ENCODE peak calls at places on chromosomes 16 and 17, in six cellular contexts. Q is effector memory CD4-positive, alpha-beta T cell; Z is WERI-Rb-1; J is GM23248; O is H1; R is psoas muscle. C is an unnamed sample.

GRCh38 chr16:48340054-48340453 is 45.2 kb downstream of the SIAH1 start:
- DNase-seq in O (no peak), Z (no peak), R (no peak), Q (no peak), J (no peak), C (no peak)

GRCh38 chr17:30550512-30551273 is 73.5 kb downstream of the GOSR1 start:
- DNase-seq in Q (no peak), Z (no peak), R (no peak), J (peak), O (peak), C (no peak)

GRCh38 chr17:28174352-28175046 is 132.0 kb downstream of the NLK start:
- DNase-seq in O (no peak), Q (no peak), R (no peak), Z (no peak), J (no peak), C (no peak)

GRCh38 chr17:2023692-2024571 is 1.2 kb downstream of the RTN4RL1 start:
- DNase-seq in R (peak), O (peak), Z (peak), Q (no peak), J (peak), C (no peak)

GRCh38 chr17:12510535-12510934 is 155.2 kb upstream of the MYOCD start:
- DNase-seq in Q (no peak), O (no peak), J (peak), R (no peak), Z (no peak), C (no peak)

GRCh38 chr17:67542219-67543114 is 165.4 kb downstream of the PITPNC1 start:
- DNase-seq in Q (no peak), O (peak), J (no peak), Z (no peak), R (no peak), C (no peak)

GRCh38 chr17:30332057-30332542 is 1.8 kb downstream of the TMIGD1 start:
- DNase-seq in R (no peak), J (peak), Z (no peak), O (no peak), Q (peak), C (peak)

GRCh38 chr16:87822571-87822970 is 46.7 kb downstream of the SLC7A5 start:
- DNase-seq in R (no peak), Z (peak), O (no peak), J (no peak), Q (no peak), C (no peak)

GRCh38 chr17:6755731-6756184 is at the start of gene XAF1:
- DNase-seq in R (peak), J (peak), Q (peak), O (no peak), Z (no peak), C (no peak)

GRCh38 chr17:46266656-46267544 is 28.0 kb upstream of the LRRC37A start:
- DNase-seq in R (peak), J (peak), Q (peak), Z (peak), O (peak), C (no peak)

GRCh38 chr17:77526728-77527355 is 386.1 kb downstream of the SEC14L1 start:
- DNase-seq in Z (peak), R (peak), O (no peak), Q (no peak), J (no peak), C (no peak)

GRCh38 chr16:53089434-53090270 is 34.9 kb downstream of the CHD9 start:
- DNase-seq in J (peak), O (no peak), R (no peak), Q (no peak), Z (no peak), C (no peak)

GRCh38 chr16:85574672-85575475 is 38.2 kb upstream of the GSE1 start:
- DNase-seq in Q (no peak), Z (peak), R (no peak), J (no peak), O (no peak), C (no peak)

GRCh38 chr16:749010-749409 is 8.2 kb upstream of the CIAO3 start:
- DNase-seq in Q (no peak), Z (no peak), J (peak), R (no peak), O (no peak), C (no peak)

GRCh38 chr16:51116353-51116752 is 34.7 kb downstream of the SALL1 start:
- DNase-seq in R (no peak), J (no peak), Z (no peak), O (no peak), Q (no peak), C (no peak)

GRCh38 chr16:51114369-51114768 is 36.7 kb downstream of the SALL1 start:
- DNase-seq in O (no peak), Q (no peak), R (no peak), J (no peak), Z (no peak), C (no peak)

GRCh38 chr16:51112311-51112710 is 38.8 kb downstream of the SALL1 start:
- DNase-seq in Q (no peak), Z (no peak), J (no peak), O (no peak), R (no peak), C (no peak)

GRCh38 chr16:51110618-51111234 is 40.3 kb downstream of the SALL1 start:
- DNase-seq in Q (no peak), J (no peak), R (no peak), Z (no peak), O (no peak), C (no peak)

DNA sequence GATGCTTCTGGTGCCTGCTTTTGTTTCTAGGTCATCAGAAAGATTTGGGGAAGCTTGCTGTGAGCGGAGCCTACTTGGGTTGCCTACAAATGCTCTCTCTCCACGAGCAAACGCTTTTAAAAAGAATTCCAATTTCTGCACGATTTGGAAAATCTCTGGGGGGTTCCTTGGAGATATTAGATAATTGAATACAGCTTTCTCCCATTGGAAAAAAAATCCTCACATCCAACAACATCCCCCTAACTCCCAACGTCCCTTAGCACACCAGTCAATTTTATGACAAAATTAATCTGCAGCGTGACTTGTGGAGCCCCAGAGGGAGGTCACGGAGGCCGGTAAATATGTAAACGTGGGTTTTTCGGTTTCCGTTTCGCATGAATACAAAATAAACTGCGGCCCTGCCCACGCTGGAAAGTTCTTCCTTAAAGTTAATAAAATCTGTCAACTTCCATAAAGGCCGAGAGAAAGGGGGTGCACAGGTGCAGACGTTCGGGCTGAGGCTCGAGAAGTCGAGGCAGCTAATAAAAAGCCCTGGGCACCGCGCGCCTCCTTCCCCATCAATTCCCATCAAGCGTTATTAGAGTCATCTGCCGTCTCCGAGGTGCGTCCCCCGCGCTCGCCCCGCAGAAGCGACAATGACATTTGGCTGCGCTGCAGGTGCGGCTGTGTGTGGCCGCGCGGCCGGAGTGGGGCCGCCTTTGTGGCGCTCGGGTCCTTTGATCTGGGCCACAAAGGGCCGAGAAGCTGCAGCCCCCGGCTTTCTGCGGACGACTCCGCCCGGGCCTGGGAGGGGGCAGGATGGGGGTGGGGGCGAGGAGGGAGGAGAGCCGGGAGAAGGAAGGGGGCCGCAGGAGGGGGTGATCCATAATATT is 37.6 kb downstream of the SALL1 start:
- DNase-seq in J (no peak), O (no peak), Z (no peak), Q (no peak), R (no peak), C (no peak)
- H3K4me3 ChIP-seq in J (peak), O (no peak), Z (no peak), Q (no peak), R (no peak), C (peak)

GRCh38 chr16:12801511-12802042 is 2.1 kb downstream of the CPPED1 start:
- DNase-seq in R (no peak), Q (no peak), J (peak), O (no peak), Z (no peak), C (peak)
- H3K4me3 ChIP-seq in R (no peak), Q (no peak), J (peak), O (no peak), Z (no peak), C (peak)

DNA sequence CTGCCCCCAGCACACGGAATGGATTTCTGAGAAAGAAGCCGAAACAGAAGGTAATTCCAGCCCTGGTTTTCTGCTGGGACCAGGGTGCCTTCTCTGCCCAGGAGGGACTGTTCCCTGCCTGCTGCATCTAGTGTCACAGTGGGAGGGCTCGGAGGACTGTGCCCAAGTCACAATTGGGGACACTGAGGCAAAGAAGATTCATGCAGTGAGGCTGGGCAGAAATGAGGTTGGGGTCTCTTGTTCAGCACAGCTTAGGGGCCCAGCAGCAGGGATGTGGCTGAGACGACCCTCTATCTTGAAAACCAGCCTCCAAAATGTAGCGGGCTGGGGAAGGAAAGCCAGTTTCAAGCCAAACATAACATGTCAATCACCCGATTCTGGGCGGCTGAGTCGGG is 592 bp downstream of the IL21R start:
- DNase-seq in J (no peak), R (no peak), Q (no peak), O (no peak), Z (no peak), C (no peak)
- H3K4me3 ChIP-seq in J (peak), R (peak), Q (peak), O (no peak), Z (no peak), C (no peak)

DNA sequence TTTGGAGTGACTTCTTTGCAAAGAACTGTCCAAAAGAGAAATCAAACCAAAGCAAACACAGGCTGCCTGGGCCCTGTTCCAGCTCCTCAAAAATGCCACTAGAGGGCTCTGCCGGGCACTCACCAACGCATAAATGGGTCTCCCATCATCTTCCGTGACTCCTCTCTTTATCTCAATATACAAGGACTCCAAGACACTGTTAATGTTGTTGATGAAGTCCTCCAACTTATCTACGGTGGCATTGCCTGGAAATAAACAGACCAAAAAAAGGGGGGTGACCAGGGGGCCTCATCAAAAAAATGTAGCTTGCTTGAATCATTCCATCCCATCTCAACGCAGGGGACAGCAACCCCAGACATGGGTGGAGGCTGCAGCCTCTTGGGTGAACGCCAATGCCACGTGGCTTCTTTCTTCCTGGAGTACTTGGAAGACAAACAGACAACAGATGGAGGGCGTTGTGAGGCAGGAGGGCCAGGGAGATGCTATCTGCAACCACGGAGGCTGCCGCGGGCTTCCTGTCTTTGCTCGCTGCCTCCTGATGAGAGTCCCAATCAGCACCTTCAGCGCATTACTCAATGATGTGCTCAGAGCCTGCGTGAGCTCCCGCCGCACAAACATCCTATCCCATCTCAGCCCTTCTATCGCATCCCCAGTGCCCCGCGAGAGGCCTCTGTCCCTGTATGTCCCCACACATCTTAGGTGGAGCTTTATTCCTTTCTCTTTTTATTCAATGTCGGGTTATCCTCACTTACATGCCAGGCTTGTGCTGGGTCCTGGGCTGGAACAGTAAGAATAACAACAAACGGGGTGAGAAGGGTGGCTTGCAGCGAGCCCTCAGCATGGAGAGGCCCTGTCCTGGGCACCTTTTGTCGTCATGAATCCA is 32.0 kb downstream of the KDM8 start:
- DNase-seq in Q (peak), J (peak), R (peak), Z (peak), O (no peak), C (no peak)
- H3K4me3 ChIP-seq in Q (no peak), J (peak), R (no peak), Z (no peak), O (no peak), C (no peak)

GRCh38 chr17:78986048-78986648 is 6.4 kb upstream of the LGALS3BP start:
- DNase-seq in Z (no peak), J (peak), R (peak), O (no peak), Q (no peak), C (no peak)
- H3K4me3 ChIP-seq in Z (no peak), J (peak), R (peak), O (no peak), Q (no peak), C (peak)

GRCh38 chr17:47953945-47954344 is 3.7 kb downstream of the PRR15L start:
- DNase-seq in J (no peak), Z (no peak), Q (no peak), R (no peak), O (no peak), C (no peak)

GRCh38 chr17:47957591-47958490 is at the start of gene PRR15L:
- DNase-seq in Z (no peak), J (no peak), O (peak), R (no peak), Q (no peak), C (no peak)

GRCh38 chr17:47956818-47957590 is 679 bp downstream of the PRR15L start:
- DNase-seq in J (peak), Q (no peak), O (no peak), R (no peak), Z (no peak), C (no peak)

GRCh38 chr17:47952181-47953021 is 5.3 kb downstream of the PRR15L start:
- DNase-seq in O (no peak), Q (no peak), Z (no peak), J (no peak), R (no peak), C (no peak)

DNA sequence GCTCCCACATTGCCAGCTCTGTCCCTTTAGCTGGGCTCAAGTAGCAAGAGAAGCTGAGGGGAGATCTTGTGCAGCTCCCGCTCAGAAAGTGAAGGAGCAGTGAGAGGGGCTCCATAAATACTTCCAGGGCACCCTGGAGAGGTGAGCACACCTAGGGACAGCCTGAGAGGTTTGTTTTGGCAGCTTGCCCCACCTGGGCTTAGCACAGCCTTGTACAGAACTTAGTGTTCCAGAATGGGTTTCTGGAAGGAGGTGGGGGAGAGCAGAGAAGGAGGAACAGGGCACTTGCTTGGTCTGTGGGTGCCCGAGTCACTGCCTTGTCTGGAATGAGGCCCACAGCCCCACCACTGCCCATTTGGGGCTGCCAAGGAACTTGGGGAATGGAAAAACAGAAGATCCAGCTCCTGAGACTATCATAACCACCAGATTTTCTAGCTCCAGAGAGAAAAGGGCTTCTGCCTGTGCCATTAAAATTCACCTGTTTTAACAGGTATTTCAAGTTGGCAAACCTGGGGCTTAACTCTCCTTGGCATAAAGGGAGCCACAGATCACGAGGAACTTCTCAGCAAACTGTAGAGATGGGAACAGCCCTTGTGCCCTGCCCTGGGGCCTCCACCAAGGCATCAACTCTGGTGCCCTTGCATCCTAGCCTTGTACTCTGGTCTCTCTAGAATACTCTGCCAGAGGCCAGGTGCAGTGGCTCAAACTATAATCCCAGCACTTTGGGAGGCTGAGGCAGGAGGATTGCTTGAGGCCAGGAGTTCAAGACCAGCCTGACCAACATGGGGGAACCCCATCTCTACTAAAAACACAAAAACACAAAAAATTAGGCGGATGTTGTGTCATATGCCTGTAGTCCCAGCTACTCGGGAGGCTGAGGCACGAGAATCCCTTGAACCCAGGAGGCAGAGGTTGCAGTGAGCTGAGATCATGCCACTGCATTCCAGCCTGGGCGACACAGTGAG is 1.9 kb downstream of the PRR15L start:
- DNase-seq in R (no peak), Z (no peak), Q (no peak), O (no peak), J (no peak), C (no peak)
- H3K4me3 ChIP-seq in R (no peak), Z (no peak), Q (no peak), O (no peak), J (no peak), C (no peak)

GRCh38 chr16:66923247-66923851 is 2.0 kb downstream of the RRAD start:
- DNase-seq in R (peak), Q (no peak), Z (peak), O (no peak), J (no peak), C (no peak)
- H3K4me3 ChIP-seq in R (peak), Q (no peak), Z (peak), O (no peak), J (no peak), C (peak)

DNA sequence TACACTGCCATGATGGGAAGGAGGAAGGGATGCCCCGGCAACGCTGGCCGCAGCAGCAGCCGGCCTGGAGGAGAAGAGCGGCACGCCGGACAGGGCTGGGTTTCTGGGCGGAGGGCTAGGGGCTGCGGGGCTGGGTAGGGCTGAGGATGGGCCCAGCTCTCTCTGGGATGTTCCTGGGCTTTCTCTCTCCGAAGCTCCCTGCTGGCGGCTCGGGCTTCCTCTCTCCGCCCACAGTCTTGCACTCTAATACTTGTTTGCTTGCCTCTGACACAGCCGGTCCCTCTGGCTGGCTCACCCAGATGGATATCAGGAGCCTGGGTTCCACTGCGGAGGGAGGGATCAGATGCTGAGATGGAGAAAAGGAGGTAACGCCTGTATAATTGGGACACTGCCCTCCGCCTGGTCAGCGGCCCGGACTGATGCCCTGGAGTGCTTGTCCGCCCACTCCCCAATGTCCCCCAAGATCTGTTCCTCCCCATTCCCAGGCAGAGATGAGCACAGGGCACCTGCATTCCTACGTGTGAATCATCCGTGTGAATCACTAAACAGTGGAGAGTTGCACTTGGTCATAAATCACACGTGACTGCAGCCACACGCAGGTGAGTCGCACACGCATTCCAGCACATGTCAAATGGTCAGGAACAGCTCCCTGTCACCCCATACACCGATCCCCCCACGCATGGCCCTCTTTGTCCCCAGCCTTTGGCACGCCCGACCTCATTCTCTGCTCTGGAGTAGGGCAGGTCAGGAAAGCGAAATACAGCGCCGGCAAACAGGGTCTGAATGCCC is at the start of gene ALOXE3:
- DNase-seq in Z (peak), R (no peak), O (peak), Q (peak), J (peak), C (peak)
- H3K4me3 ChIP-seq in Z (peak), R (peak), O (peak), Q (peak), J (peak), C (peak)